ENCODE peak calls at places on chromosomes 4 and X, in six cellular contexts. J is endothelial cell; T is IMR-90; G is lower leg skin; S is Calu3; A is CD4-positive, alpha-beta T cell. Q is an unnamed sample.

GRCh38 chr4:70291341-70291740 is 43.4 kb upstream of the CABS1 start:
- DNase-seq in J (no peak), T (no peak), G (no peak), S (no peak), A (no peak), Q (no peak)

GRCh38 chr4:65046496-65047101 is 623.7 kb downstream of the EPHA5 start:
- DNase-seq in J (no peak), T (no peak), G (peak; percentile 16), S (no peak), A (no peak), Q (peak; percentile 18)

GRCh38 chr4:75908555-75908954 is 6.3 kb upstream of the PPEF2 start:
- DNase-seq in J (no peak), T (no peak), G (no peak), S (no peak), A (no peak), Q (no peak)

GRCh38 chr4:56653461-56654237 is 27.4 kb downstream of the HOPX start:
- DNase-seq in J (peak; percentile 15), T (no peak), G (no peak), S (no peak), A (no peak), Q (no peak)

GRCh38 chr4:117455088-117455487 is 369.7 kb upstream of the TRAM1L1 start:
- DNase-seq in J (no peak), T (no peak), G (no peak), S (no peak), A (no peak), Q (no peak)

GRCh38 chr4:121551881-121552280 is 144.9 kb downstream of the ANXA5 start:
- DNase-seq in J (no peak), T (no peak), G (no peak), S (no peak), A (no peak), Q (no peak)

GRCh38 chrX:97547873-97548578 is 664.3 kb downstream of the RPA4 start:
- DNase-seq in J (no peak), T (peak; percentile 39), G (no peak), S (no peak), A (no peak), Q (no peak)

GRCh38 chr4:16122784-16123183 is 39.0 kb upstream of the PROM1 start:
- DNase-seq in J (no peak), T (no peak), G (no peak), S (no peak), A (peak; percentile 3), Q (no peak)

GRCh38 chr4:1753692-1754311 is 32.5 kb downstream of the TACC3 start:
- DNase-seq in J (no peak), T (no peak), G (no peak), S (peak; percentile 39), A (no peak), Q (no peak)

GRCh38 chrX:130654409-130654970 is 248.5 kb downstream of the ENOX2 start:
- DNase-seq in J (no peak), T (peak; percentile 43), G (no peak), S (no peak), A (no peak), Q (no peak)

GRCh38 chr4:188822698-188823097 is 683.5 kb downstream of the TRIML1 start:
- DNase-seq in J (no peak), T (no peak), G (no peak), S (peak; percentile 26), A (no peak), Q (no peak)

GRCh38 chrX:135639066-135639815 is 74.2 kb upstream of the CT45A1 start:
- DNase-seq in J (no peak), T (no peak), G (no peak), S (no peak), A (no peak), Q (no peak)

GRCh38 chr4:4477391-4477790 is 64.5 kb downstream of the STX18 start:
- DNase-seq in J (no peak), T (no peak), G (no peak), S (no peak), A (no peak), Q (no peak)

DNA sequence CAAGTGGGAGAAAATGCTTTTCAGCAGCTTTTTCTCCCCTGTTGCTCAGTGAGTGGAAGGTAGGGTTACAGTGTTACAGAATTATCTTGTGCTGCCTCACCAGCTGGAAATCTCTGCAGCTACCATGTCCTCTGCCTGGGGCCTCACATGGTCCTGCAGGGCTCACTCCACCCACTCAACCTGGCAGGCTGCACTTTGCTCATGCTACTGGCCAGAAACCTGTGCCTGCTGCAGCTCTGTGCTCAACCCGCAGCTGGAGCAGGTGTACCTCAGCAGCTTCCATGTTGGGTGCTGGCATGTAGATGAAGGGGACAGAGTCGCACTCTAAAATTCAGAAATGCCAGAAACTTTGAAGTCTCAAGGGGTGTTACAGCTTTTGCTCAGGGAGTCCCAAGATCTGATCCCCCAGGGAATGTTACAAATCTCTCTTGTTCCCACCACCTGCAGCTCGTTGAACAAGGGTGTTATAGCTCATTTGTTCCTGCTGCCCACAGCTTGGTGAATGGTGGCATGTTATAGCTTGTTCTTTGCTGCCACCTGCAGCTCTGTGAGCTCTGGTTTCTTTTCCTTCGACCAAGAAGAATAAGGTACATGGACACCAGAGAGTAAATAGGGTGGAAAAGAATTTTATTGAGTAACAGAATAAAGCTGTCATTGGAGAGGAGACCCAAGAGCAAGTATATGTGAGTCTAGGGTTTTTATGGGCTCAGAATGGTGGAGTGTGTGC is 845.8 kb downstream of the TECRL start:
- DNase-seq in J (no peak), T (no peak), G (no peak), S (no peak), A (no peak), Q (no peak)
- TF ChIP-seq CTCF in J (no peak), T (no peak), G (no peak), S (no peak), A (no peak), Q (no peak)

DNA sequence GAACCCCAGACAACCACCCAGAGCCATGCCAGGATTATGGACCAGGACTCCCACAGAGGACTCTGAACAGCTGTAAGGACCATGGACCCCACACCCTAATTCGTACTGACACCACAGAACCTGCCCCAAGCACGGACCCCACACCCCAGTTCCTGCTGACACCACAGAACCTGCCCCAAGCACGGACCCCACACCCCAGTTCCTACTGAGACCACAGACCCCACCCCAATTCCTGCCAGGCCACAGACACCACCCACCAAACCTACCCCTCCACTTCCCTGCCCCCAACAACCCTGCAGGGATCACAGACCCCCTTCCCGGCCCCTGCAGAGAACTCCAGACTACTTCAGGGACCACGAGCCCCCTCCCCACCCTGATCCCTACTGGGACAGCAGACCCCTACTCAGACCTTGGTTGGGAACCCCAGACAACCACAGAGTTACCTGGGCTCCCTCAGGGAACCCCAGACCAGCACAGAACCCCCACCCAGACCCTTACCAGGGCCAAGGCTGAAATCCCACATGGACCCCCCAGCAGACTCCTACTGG is 1.4 kb upstream of the DHRSX start:
- DNase-seq in J (no peak), T (no peak), G (no peak), S (no peak), A (no peak), Q (no peak)
- TF ChIP-seq CTCF in J (no peak), T (no peak), G (no peak), S (no peak), A (no peak), Q (no peak)

GRCh38 chr4:115229873-115230272 is 116.5 kb upstream of the NDST4 start:
- DNase-seq in J (no peak), T (no peak), G (no peak), S (no peak), A (no peak), Q (no peak)

GRCh38 chr4:115233600-115233999 is 120.2 kb upstream of the NDST4 start:
- DNase-seq in J (no peak), T (no peak), G (no peak), S (no peak), A (no peak), Q (no peak)

GRCh38 chr4:115228851-115229250 is 115.4 kb upstream of the NDST4 start:
- DNase-seq in J (no peak), T (no peak), G (no peak), S (no peak), A (no peak), Q (no peak)

DNA sequence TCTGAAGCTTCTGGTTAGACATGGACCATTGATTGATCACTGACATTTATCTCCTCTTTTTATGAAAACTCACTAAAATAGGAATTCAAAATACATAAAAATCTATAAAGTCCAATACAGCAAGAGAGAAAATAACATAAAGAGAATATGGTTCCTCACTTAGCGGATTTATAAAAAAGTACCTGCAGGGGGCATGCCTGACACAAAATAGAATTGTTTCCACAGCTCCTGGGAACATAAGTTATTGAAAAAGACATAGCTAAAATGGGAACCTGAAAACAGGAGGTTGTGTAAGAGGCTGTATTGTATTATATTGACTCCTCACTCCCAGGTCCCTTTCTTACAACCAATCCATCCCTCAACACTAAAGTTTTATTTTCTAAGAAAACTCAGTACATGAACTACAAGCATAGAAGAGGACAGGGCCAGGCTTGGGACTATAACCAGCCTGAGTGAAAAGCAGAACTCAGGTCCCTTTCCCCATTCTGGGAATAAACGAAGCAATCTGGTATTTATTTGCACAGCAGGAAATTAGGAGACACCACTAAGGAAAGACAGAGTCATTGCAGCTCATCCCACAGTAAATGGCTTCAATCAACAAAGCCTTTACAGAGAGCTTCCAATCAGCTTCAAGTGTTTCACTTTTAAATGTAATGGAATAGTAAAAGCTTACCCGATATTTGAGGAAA is 121.1 kb upstream of the NDST4 start:
- DNase-seq in J (peak; percentile 15), T (no peak), G (no peak), S (peak; percentile 20), A (no peak), Q (no peak)
- TF ChIP-seq CTCF in J (peak; percentile 68), T (no peak), G (no peak), S (peak; percentile 22), A (no peak), Q (peak; percentile 58)

GRCh38 chr4:151014521-151015457 is at the start of gene LRBA:
- DNase-seq in J (peak; percentile 69), T (peak; percentile 21), G (peak; percentile 77), S (peak; percentile 88), A (peak; percentile 81), Q (peak; percentile 68)
- TF ChIP-seq CTCF in J (no peak), T (no peak), G (no peak), S (no peak), A (no peak), Q (no peak)

GRCh38 chrX:81489987-81490386 is 288.1 kb downstream of the SH3BGRL start:
- DNase-seq in J (no peak), T (no peak), G (no peak), S (no peak), A (no peak), Q (no peak)
- TF ChIP-seq CTCF in J (peak; percentile 40), T (peak; percentile 19), G (no peak), S (no peak), A (no peak), Q (peak; percentile 10)

Q was measured in glutamatergic neuron.